ENCODE peak calls at places on chromosomes 5 and 9, in nine cellular contexts. Z is fibroblast of lung, T is psoas muscle, W is endothelial cell, H is WTC11, X is upper lobe of right lung, Q is HCT116, K is mesothelial cell of epicardium, F is lower lobe of right lung. V is an unnamed sample.
A peak's percentile ranks its signal among the peaks of the same experiment; 100 is the strongest.

GRCh38 chr9:37753489-37754190 is at the start of gene TRMT10B:
- DNase-seq in K (peak; percentile 75), Q (peak; percentile 39), F (peak; percentile 78), X (peak; percentile 88), W (peak; percentile 63), H (peak; percentile 75), Z (peak; percentile 73), T (peak; percentile 82), V (peak; percentile 62)

GRCh38 chr5:1544294-1545010 is 20.7 kb upstream of the LPCAT1 start:
- DNase-seq in H (no peak), Q (no peak), K (no peak), F (peak; percentile 51), Z (no peak), X (peak; percentile 58), W (no peak), T (no peak), V (peak; percentile 4)

GRCh38 chr5:126450388-126450787 is 27.2 kb downstream of the GRAMD2B start:
- DNase-seq in T (no peak), H (no peak), Q (no peak), F (no peak), X (no peak), K (no peak), W (no peak), Z (peak; percentile 21), V (no peak)

GRCh38 chr5:6389397-6389796 is 11.1 kb upstream of the MED10 start:
- DNase-seq in Z (no peak), H (no peak), K (no peak), X (no peak), Q (no peak), F (no peak), T (no peak), W (no peak), V (no peak)

GRCh38 chr9:88821749-88822106 is 169.5 kb upstream of the S1PR3 start:
- DNase-seq in H (no peak), K (no peak), X (no peak), W (no peak), Q (no peak), Z (no peak), T (no peak), F (no peak), V (no peak)

GRCh38 chr5:6910950-6911349 is 197.7 kb downstream of the TENT4A start:
- DNase-seq in F (no peak), Z (no peak), W (no peak), T (no peak), X (no peak), K (no peak), Q (no peak), H (no peak), V (no peak)

GRCh38 chr5:72109051-72109411 is 1.8 kb downstream of the MAP1B start:
- DNase-seq in H (no peak), T (no peak), Q (no peak), X (no peak), W (no peak), F (no peak), Z (no peak), K (no peak), V (no peak)

GRCh38 chr5:172958268-172959046 is 767 bp upstream of the RPL26L1 start:
- DNase-seq in H (peak; percentile 63), T (peak; percentile 71), X (peak; percentile 88), F (peak; percentile 82), Z (peak; percentile 57), Q (peak; percentile 29), W (peak; percentile 71), K (peak; percentile 72), V (peak; percentile 64)

GRCh38 chr5:68547621-68548020 is 332.1 kb downstream of the PIK3R1 start:
- DNase-seq in K (no peak), Q (no peak), Z (peak; percentile 59), T (no peak), X (no peak), W (no peak), H (no peak), F (no peak), V (no peak)

GRCh38 chr5:57655228-57655627 is 172.6 kb upstream of the ACTBL2 start:
- DNase-seq in H (no peak), X (no peak), F (no peak), T (no peak), W (no peak), Q (no peak), K (no peak), Z (no peak), V (no peak)

GRCh38 chr5:179295778-179296149 is 49.5 kb downstream of the ADAMTS2 start:
- DNase-seq in Z (no peak), X (no peak), W (no peak), Q (no peak), T (no peak), K (no peak), F (no peak), H (no peak), V (no peak)

GRCh38 chr9:89549031-89549644 is 51.2 kb upstream of the SEMA4D start:
- DNase-seq in X (peak; percentile 92), T (peak; percentile 89), H (peak; percentile 82), Q (peak; percentile 52), Z (peak; percentile 37), F (peak; percentile 87), K (peak; percentile 83), W (peak; percentile 83), V (peak; percentile 74)

GRCh38 chr5:118806571-118806970 is 181.8 kb downstream of the DTWD2 start:
- DNase-seq in X (no peak), H (no peak), F (no peak), Z (no peak), K (no peak), T (no peak), Q (no peak), W (no peak), V (no peak)

GRCh38 chr5:74380193-74380592 is 260.3 kb downstream of the ENC1 start:
- DNase-seq in K (no peak), X (no peak), Q (no peak), T (no peak), Z (no peak), H (no peak), W (no peak), F (no peak), V (no peak)

DNA sequence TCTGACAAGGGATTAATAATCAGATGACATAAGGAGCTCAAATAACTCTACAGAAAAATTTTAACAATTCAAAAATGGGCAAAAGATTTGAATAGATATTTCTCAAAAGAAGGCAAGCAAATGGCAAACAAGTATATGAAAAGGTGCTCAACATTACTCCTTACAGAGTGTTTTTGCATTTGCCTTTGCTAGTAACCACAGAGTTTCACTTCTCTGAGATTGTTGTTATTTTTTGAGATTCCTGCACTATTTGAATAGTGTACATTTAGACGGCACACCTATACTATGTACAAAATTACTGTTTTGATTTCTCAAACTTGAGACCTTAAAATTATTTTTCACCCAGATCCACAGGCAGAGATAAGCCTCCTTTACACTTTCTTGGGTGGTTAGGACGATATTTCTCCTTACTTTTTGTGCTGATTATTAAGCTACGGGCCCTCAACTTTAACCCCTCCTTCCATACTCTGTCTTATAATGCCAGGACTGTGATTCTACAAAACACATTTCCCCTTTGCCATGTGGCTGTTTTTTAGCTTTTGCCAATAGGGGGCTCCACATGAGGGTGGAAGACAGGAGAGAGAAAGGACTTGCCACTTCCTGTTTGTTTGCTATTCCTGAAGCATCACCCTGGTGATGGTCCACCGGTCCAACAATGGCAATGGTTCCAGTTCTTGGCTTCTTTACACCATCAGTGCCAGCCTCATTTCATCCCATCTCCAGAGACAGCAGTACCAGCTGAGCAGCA is 65.0 kb upstream of the DAP start:
- DNase-seq in F (no peak), T (no peak), H (peak; percentile 32), X (no peak), Q (no peak), K (no peak), Z (no peak), W (no peak), V (no peak)
- TF ChIP-seq CTCF in F (no peak), T (no peak), H (peak; percentile 28), X (peak; percentile 7), Q (peak; percentile 41), K (no peak), Z (no peak), W (peak; percentile 44), V (no peak)

GRCh38 chr5:82640901-82641300 is 362.7 kb upstream of the RPS23 start:
- DNase-seq in F (no peak), W (no peak), K (no peak), X (no peak), T (no peak), H (no peak), Z (peak; percentile 29), Q (no peak), V (no peak)
- TF ChIP-seq CTCF in F (no peak), W (no peak), K (no peak), X (no peak), T (no peak), H (no peak), Z (no peak), Q (no peak), V (no peak)

GRCh38 chr9:136487672-136488071 is 4.8 kb upstream of the SEC16A start:
- DNase-seq in X (no peak), F (no peak), W (no peak), T (no peak), Z (no peak), H (no peak), K (no peak), Q (no peak), V (no peak)
- TF ChIP-seq CTCF in X (no peak), F (no peak), W (no peak), T (no peak), Z (no peak), H (no peak), K (no peak), Q (no peak), V (no peak)

GRCh38 chr5:140840978-140841962 is at the start of gene PCDHA8:
- DNase-seq in W (peak; percentile 58), F (no peak), Q (peak; percentile 13), H (peak; percentile 76), K (no peak), X (no peak), T (no peak), Z (no peak), V (no peak)
- TF ChIP-seq CTCF in W (peak; percentile 67), F (peak; percentile 10), Q (peak; percentile 24), H (peak; percentile 65), K (peak; percentile 44), X (no peak), T (no peak), Z (no peak), V (no peak)

DNA sequence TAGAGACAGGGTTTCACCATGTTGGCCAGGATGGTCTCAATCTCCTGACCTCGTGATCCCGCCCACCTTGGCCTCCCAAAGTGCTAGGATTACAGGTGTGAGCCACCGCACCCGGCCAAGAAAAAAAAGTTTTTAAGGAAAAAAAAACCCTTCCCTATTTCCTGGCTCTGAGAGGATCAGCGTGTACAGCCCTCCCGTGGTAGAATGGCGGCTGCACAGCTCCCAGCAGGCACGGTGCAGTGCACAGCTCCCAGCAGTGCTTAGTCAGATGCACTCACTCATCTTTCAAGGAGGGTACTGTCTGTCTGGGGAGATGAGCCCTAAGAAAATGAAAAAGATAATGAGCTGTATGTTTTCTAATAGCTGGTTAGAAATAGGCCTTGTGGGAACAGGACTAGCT is 36.8 kb upstream of the SLC2A8 start:
- DNase-seq in K (peak; percentile 9), X (no peak), F (no peak), W (no peak), H (no peak), T (no peak), Q (no peak), Z (no peak), V (no peak)
- TF ChIP-seq CTCF in K (no peak), X (peak; percentile 24), F (peak; percentile 17), W (no peak), H (no peak), T (peak; percentile 35), Q (no peak), Z (no peak), V (no peak)

V was measured in activated B cell treated with CpG ODN at 0.5 μM for 24 hours.